ENCODE peak calls at places on chromosome 20, in six cellular contexts. One of them, this sample, is unnamed.

GRCh38 chr20:11118802-11119380 is 445.1 kb upstream of the JAG1 start:
- DNase-seq in mesenchymal stem cell: no peak
- DNase-seq in H9: no peak
- DNase-seq in trophoblast cell: no peak
- DNase-seq in neuronal stem cell: no peak
- DNase-seq in IMR-90: peak
- DNase-seq in this sample: no peak

GRCh38 chr20:32839227-32839981 is 19.3 kb upstream of the EFCAB8 start:
- DNase-seq in mesenchymal stem cell: no peak
- DNase-seq in H9: no peak
- DNase-seq in trophoblast cell: no peak
- DNase-seq in neuronal stem cell: no peak
- DNase-seq in IMR-90: no peak
- DNase-seq in this sample: no peak

GRCh38 chr20:8568068-8568467 is 436.0 kb downstream of the PLCB1 start:
- DNase-seq in mesenchymal stem cell: no peak
- DNase-seq in H9: no peak
- DNase-seq in trophoblast cell: no peak
- DNase-seq in neuronal stem cell: no peak
- DNase-seq in IMR-90: peak
- DNase-seq in this sample: no peak

GRCh38 chr20:20130399-20130798 is 78.1 kb downstream of the CFAP61 start:
- DNase-seq in mesenchymal stem cell: peak
- DNase-seq in H9: no peak
- DNase-seq in trophoblast cell: peak
- DNase-seq in neuronal stem cell: no peak
- DNase-seq in IMR-90: no peak
- DNase-seq in this sample: no peak

GRCh38 chr20:18904624-18905023 is 91.0 kb downstream of the SCP2D1 start:
- DNase-seq in mesenchymal stem cell: no peak
- DNase-seq in H9: no peak
- DNase-seq in trophoblast cell: no peak
- DNase-seq in neuronal stem cell: no peak
- DNase-seq in IMR-90: no peak
- DNase-seq in this sample: no peak

GRCh38 chr20:15676815-15677214 is 896.4 kb downstream of the KIF16B start:
- DNase-seq in mesenchymal stem cell: no peak
- DNase-seq in H9: no peak
- DNase-seq in trophoblast cell: no peak
- DNase-seq in neuronal stem cell: no peak
- DNase-seq in IMR-90: no peak
- DNase-seq in this sample: no peak

GRCh38 chr20:62799459-62799858 is 3.2 kb downstream of the MRGBP start:
- DNase-seq in mesenchymal stem cell: no peak
- DNase-seq in H9: no peak
- DNase-seq in trophoblast cell: no peak
- DNase-seq in neuronal stem cell: no peak
- DNase-seq in IMR-90: no peak
- DNase-seq in this sample: no peak

GRCh38 chr20:62642666-62643520 is 590 bp downstream of the SLCO4A1 start:
- DNase-seq in mesenchymal stem cell: no peak
- DNase-seq in H9: peak
- DNase-seq in trophoblast cell: peak
- DNase-seq in neuronal stem cell: no peak
- DNase-seq in IMR-90: peak
- DNase-seq in this sample: peak

GRCh38 chr20:46992640-46993035 is 98.0 kb downstream of the EYA2 start:
- DNase-seq in mesenchymal stem cell: no peak
- DNase-seq in H9: peak
- DNase-seq in trophoblast cell: no peak
- DNase-seq in neuronal stem cell: no peak
- DNase-seq in IMR-90: no peak
- DNase-seq in this sample: no peak

GRCh38 chr20:62972270-62973032 is 19.9 kb downstream of the SLC17A9 start:
- DNase-seq in mesenchymal stem cell: peak
- DNase-seq in H9: peak
- DNase-seq in trophoblast cell: peak
- DNase-seq in neuronal stem cell: peak
- DNase-seq in IMR-90: peak
- DNase-seq in this sample: peak

GRCh38 chr20:8631271-8631670 is 437.6 kb upstream of the PLCB4 start:
- DNase-seq in mesenchymal stem cell: no peak
- DNase-seq in H9: no peak
- DNase-seq in trophoblast cell: no peak
- DNase-seq in neuronal stem cell: no peak
- DNase-seq in IMR-90: peak
- DNase-seq in this sample: no peak

GRCh38 chr20:62009322-62009721 is 56.4 kb downstream of the TAF4 start:
- DNase-seq in mesenchymal stem cell: no peak
- DNase-seq in H9: no peak
- DNase-seq in trophoblast cell: no peak
- DNase-seq in neuronal stem cell: no peak
- DNase-seq in IMR-90: no peak
- DNase-seq in this sample: no peak

GRCh38 chr20:18504479-18505060 is 3.2 kb upstream of the SEC23B start:
- DNase-seq in mesenchymal stem cell: no peak
- DNase-seq in H9: peak
- DNase-seq in trophoblast cell: peak
- DNase-seq in neuronal stem cell: no peak
- DNase-seq in IMR-90: peak
- DNase-seq in this sample: no peak

GRCh38 chr20:31687777-31688176 is 34.9 kb downstream of the BCL2L1 start:
- DNase-seq in mesenchymal stem cell: no peak
- DNase-seq in H9: no peak
- DNase-seq in trophoblast cell: no peak
- DNase-seq in neuronal stem cell: no peak
- DNase-seq in IMR-90: no peak
- DNase-seq in this sample: no peak

GRCh38 chr20:55200317-55200716 is 724.9 kb downstream of the DOK5 start:
- DNase-seq in mesenchymal stem cell: no peak
- DNase-seq in H9: no peak
- DNase-seq in trophoblast cell: no peak
- DNase-seq in neuronal stem cell: no peak
- DNase-seq in IMR-90: no peak
- DNase-seq in this sample: no peak

GRCh38 chr20:14478126-14478525 is 140.7 kb upstream of the FLRT3 start:
- DNase-seq in mesenchymal stem cell: no peak
- DNase-seq in H9: no peak
- DNase-seq in trophoblast cell: no peak
- DNase-seq in neuronal stem cell: no peak
- DNase-seq in IMR-90: no peak
- DNase-seq in this sample: no peak

GRCh38 chr20:33696448-33696847 is 10.3 kb upstream of the E2F1 start:
- DNase-seq in mesenchymal stem cell: no peak
- DNase-seq in H9: no peak
- DNase-seq in trophoblast cell: no peak
- DNase-seq in neuronal stem cell: no peak
- DNase-seq in IMR-90: no peak
- DNase-seq in this sample: no peak

GRCh38 chr20:33668791-33669155 is 2.0 kb downstream of the ACTL10 start:
- DNase-seq in mesenchymal stem cell: no peak
- DNase-seq in H9: no peak
- DNase-seq in trophoblast cell: no peak
- DNase-seq in neuronal stem cell: no peak
- DNase-seq in IMR-90: no peak
- DNase-seq in this sample: no peak

GRCh38 chr20:47669927-47670890 is 115.1 kb downstream of the SULF2 start:
- DNase-seq in mesenchymal stem cell: no peak
- DNase-seq in H9: no peak
- DNase-seq in trophoblast cell: no peak
- DNase-seq in neuronal stem cell: no peak
- DNase-seq in IMR-90: no peak
- DNase-seq in this sample: no peak

GRCh38 chr20:24051160-24051559 is 62.6 kb upstream of the GGTLC1 start:
- DNase-seq in mesenchymal stem cell: no peak
- DNase-seq in H9: no peak
- DNase-seq in trophoblast cell: no peak
- DNase-seq in neuronal stem cell: no peak
- DNase-seq in IMR-90: no peak
- DNase-seq in this sample: no peak

GRCh38 chr20:21228511-21228910 is 74.6 kb upstream of the XRN2 start:
- DNase-seq in mesenchymal stem cell: no peak
- DNase-seq in H9: no peak
- DNase-seq in trophoblast cell: no peak
- DNase-seq in neuronal stem cell: no peak
- DNase-seq in IMR-90: no peak
- DNase-seq in this sample: no peak
- H4K91ac ChIP-seq in mesenchymal stem cell: no peak
- H4K91ac ChIP-seq in H9: no peak
- H4K91ac ChIP-seq in trophoblast cell: no peak
- H4K91ac ChIP-seq in neuronal stem cell: no peak
- H4K91ac ChIP-seq in IMR-90: no peak
- H4K91ac ChIP-seq in this sample: no peak

GRCh38 chr20:36060676-36061075 is 92.3 kb downstream of the CNBD2 start:
- DNase-seq in mesenchymal stem cell: no peak
- DNase-seq in H9: no peak
- DNase-seq in trophoblast cell: peak
- DNase-seq in neuronal stem cell: no peak
- DNase-seq in IMR-90: no peak
- DNase-seq in this sample: no peak
- H4K91ac ChIP-seq in mesenchymal stem cell: no peak
- H4K91ac ChIP-seq in H9: no peak
- H4K91ac ChIP-seq in trophoblast cell: no peak
- H4K91ac ChIP-seq in neuronal stem cell: no peak
- H4K91ac ChIP-seq in IMR-90: no peak
- H4K91ac ChIP-seq in this sample: no peak

DNA sequence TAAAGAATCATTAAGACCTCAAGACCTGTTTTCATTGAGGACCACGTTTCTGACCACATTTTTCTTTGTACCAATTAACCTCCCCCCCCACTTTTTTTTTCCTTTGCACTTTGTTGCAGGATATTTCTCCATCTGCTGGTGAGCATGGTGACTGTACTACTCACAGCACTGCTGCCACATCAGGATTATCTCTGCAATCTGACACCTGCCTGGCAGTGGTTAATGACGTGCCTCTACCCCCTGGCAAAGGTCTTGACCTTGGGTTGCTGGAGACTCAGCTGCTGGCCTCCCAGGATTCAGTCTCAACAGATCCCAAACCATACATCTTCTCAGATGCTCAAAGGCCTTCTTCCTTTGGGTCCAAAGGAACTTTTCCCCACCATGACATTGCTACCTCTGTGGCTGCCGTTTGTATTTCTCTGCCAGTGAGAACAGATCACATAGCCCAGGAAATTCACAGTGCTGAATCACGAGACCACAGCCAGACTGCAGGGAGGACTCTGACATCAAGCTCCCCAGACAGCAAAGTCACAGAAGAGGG is 46.6 kb upstream of the EDN3 start:
- DNase-seq in mesenchymal stem cell: no peak
- DNase-seq in H9: no peak
- DNase-seq in trophoblast cell: no peak
- DNase-seq in neuronal stem cell: no peak
- DNase-seq in IMR-90: no peak
- DNase-seq in this sample: no peak
- H4K91ac ChIP-seq in mesenchymal stem cell: no peak
- H4K91ac ChIP-seq in H9: no peak
- H4K91ac ChIP-seq in trophoblast cell: no peak
- H4K91ac ChIP-seq in neuronal stem cell: no peak
- H4K91ac ChIP-seq in IMR-90: no peak
- H4K91ac ChIP-seq in this sample: no peak

DNA sequence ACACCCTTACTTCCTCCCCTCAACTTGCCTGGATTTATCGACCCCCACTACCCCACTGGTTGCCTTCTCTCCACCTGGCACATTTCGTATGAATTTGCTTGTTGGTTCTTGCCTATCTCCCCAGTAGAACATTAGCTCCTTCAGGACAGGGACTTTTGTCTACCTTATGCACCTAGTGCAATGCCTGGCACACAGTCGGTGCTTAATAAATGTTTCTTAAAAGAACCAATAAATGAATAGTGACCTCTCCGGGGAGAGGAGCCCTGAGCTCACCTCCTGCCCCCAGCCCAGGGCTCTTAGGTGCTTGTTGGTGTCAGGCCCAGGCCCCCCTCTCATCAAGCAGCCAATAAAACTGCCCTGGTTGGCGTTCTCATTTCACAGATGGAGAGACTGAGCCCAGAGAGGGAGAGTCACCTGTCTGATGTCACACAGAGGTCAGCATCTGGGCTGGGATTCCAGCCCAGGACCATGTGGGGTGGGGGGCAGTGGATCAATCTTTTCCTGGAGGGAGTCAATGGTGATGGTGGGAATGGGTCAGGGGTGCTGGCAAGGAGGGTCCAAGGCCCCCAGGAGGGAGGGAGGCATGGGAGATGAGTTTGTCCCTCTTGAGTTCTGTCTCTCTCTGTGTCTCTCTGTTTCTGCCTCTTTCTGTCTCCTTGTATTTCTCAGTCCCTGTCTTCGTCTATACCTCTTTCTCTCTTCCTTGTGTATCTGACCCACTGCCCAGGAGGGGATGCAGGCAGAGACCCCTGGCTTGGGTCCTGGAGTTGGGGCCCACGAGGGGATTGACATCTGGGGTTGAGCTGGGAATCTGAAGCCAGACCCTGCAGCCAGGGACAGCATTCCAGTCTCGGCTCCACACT is 89.6 kb downstream of the CEBPB start:
- DNase-seq in mesenchymal stem cell: no peak
- DNase-seq in H9: no peak
- DNase-seq in trophoblast cell: no peak
- DNase-seq in neuronal stem cell: no peak
- DNase-seq in IMR-90: no peak
- DNase-seq in this sample: no peak
- H4K91ac ChIP-seq in mesenchymal stem cell: peak
- H4K91ac ChIP-seq in H9: no peak
- H4K91ac ChIP-seq in trophoblast cell: peak
- H4K91ac ChIP-seq in neuronal stem cell: no peak
- H4K91ac ChIP-seq in IMR-90: no peak
- H4K91ac ChIP-seq in this sample: no peak

GRCh38 chr20:52565614-52566013 is 374.0 kb upstream of the ZFP64 start:
- DNase-seq in mesenchymal stem cell: no peak
- DNase-seq in H9: no peak
- DNase-seq in trophoblast cell: peak
- DNase-seq in neuronal stem cell: no peak
- DNase-seq in IMR-90: no peak
- DNase-seq in this sample: no peak
- H4K91ac ChIP-seq in mesenchymal stem cell: no peak
- H4K91ac ChIP-seq in H9: no peak
- H4K91ac ChIP-seq in trophoblast cell: peak
- H4K91ac ChIP-seq in neuronal stem cell: no peak
- H4K91ac ChIP-seq in IMR-90: no peak
- H4K91ac ChIP-seq in this sample: no peak

GRCh38 chr20:45083127-45083526 is 17.8 kb downstream of the KCNS1 start:
- DNase-seq in mesenchymal stem cell: no peak
- DNase-seq in H9: no peak
- DNase-seq in trophoblast cell: no peak
- DNase-seq in neuronal stem cell: no peak
- DNase-seq in IMR-90: no peak
- DNase-seq in this sample: no peak

GRCh38 chr20:45082468-45082867 is 18.5 kb downstream of the KCNS1 start:
- DNase-seq in mesenchymal stem cell: no peak
- DNase-seq in H9: no peak
- DNase-seq in trophoblast cell: no peak
- DNase-seq in neuronal stem cell: no peak
- DNase-seq in IMR-90: no peak
- DNase-seq in this sample: no peak

GRCh38 chr20:45085289-45085688 is 15.6 kb downstream of the KCNS1 start:
- DNase-seq in mesenchymal stem cell: no peak
- DNase-seq in H9: no peak
- DNase-seq in trophoblast cell: peak
- DNase-seq in neuronal stem cell: no peak
- DNase-seq in IMR-90: no peak
- DNase-seq in this sample: no peak

GRCh38 chr20:45077559-45077958 is 23.4 kb downstream of the KCNS1 start:
- DNase-seq in mesenchymal stem cell: no peak
- DNase-seq in H9: no peak
- DNase-seq in trophoblast cell: no peak
- DNase-seq in neuronal stem cell: no peak
- DNase-seq in IMR-90: no peak
- DNase-seq in this sample: no peak

GRCh38 chr20:45080867-45081616 is 19.9 kb downstream of the KCNS1 start:
- DNase-seq in mesenchymal stem cell: peak
- DNase-seq in H9: no peak
- DNase-seq in trophoblast cell: peak
- DNase-seq in neuronal stem cell: no peak
- DNase-seq in IMR-90: peak
- DNase-seq in this sample: no peak
- H4K91ac ChIP-seq in mesenchymal stem cell: no peak
- H4K91ac ChIP-seq in H9: no peak
- H4K91ac ChIP-seq in trophoblast cell: no peak
- H4K91ac ChIP-seq in neuronal stem cell: no peak
- H4K91ac ChIP-seq in IMR-90: no peak
- H4K91ac ChIP-seq in this sample: no peak

This sample was measured in H1.